ENCODE peak calls at places on chromosomes 6 and 20, in nine cellular contexts. One of them, this sample, is unnamed.
A peak's percentile ranks its signal among the peaks of the same experiment; 100 is the strongest.

GRCh38 chr20:23086931-23087411 is 847 bp upstream of the CD93 start:
- DNase-seq in NCI-H1092: no peak
- DNase-seq in adipocyte: no peak
- DNase-seq in HTR-8/SVneo: no peak
- DNase-seq in activated gamma-delta T cell: no peak
- DNase-seq in T-helper 2 cell: no peak
- DNase-seq in stimulated activated CD8-positive, alpha-beta memory T cell treated with anti-CD3 and anti-CD28 coated beads, Interleukin-4, amount 100 ng/mL, for 24 hours: no peak
- DNase-seq in activated T-cell treated with anti-CD3 and anti-CD28 coated beads for 1 hour: no peak
- DNase-seq in astrocyte: no peak
- DNase-seq in this sample: no peak

GRCh38 chr6:118468682-118469465 is 79.2 kb upstream of the PLN start:
- DNase-seq in NCI-H1092: peak; percentile 81
- DNase-seq in adipocyte: no peak
- DNase-seq in HTR-8/SVneo: no peak
- DNase-seq in activated gamma-delta T cell: no peak
- DNase-seq in T-helper 2 cell: no peak
- DNase-seq in stimulated activated CD8-positive, alpha-beta memory T cell treated with anti-CD3 and anti-CD28 coated beads, Interleukin-4, amount 100 ng/mL, for 24 hours: no peak
- DNase-seq in activated T-cell treated with anti-CD3 and anti-CD28 coated beads for 1 hour: no peak
- DNase-seq in astrocyte: peak; percentile 26
- DNase-seq in this sample: peak; percentile 24

GRCh38 chr20:36483205-36483918 is 58.0 kb upstream of the MYL9 start:
- DNase-seq in NCI-H1092: no peak
- DNase-seq in adipocyte: no peak
- DNase-seq in HTR-8/SVneo: no peak
- DNase-seq in activated gamma-delta T cell: no peak
- DNase-seq in T-helper 2 cell: no peak
- DNase-seq in stimulated activated CD8-positive, alpha-beta memory T cell treated with anti-CD3 and anti-CD28 coated beads, Interleukin-4, amount 100 ng/mL, for 24 hours: no peak
- DNase-seq in activated T-cell treated with anti-CD3 and anti-CD28 coated beads for 1 hour: no peak
- DNase-seq in astrocyte: no peak
- DNase-seq in this sample: no peak

GRCh38 chr6:19478992-19479391 is 358.2 kb upstream of the ID4 start:
- DNase-seq in NCI-H1092: no peak
- DNase-seq in adipocyte: peak; percentile 20
- DNase-seq in HTR-8/SVneo: peak; percentile 10
- DNase-seq in activated gamma-delta T cell: no peak
- DNase-seq in T-helper 2 cell: no peak
- DNase-seq in stimulated activated CD8-positive, alpha-beta memory T cell treated with anti-CD3 and anti-CD28 coated beads, Interleukin-4, amount 100 ng/mL, for 24 hours: no peak
- DNase-seq in activated T-cell treated with anti-CD3 and anti-CD28 coated beads for 1 hour: no peak
- DNase-seq in astrocyte: peak; percentile 73
- DNase-seq in this sample: no peak

GRCh38 chr6:18182568-18182967 is 27.3 kb downstream of the KDM1B start:
- DNase-seq in NCI-H1092: no peak
- DNase-seq in adipocyte: no peak
- DNase-seq in HTR-8/SVneo: no peak
- DNase-seq in activated gamma-delta T cell: no peak
- DNase-seq in T-helper 2 cell: no peak
- DNase-seq in stimulated activated CD8-positive, alpha-beta memory T cell treated with anti-CD3 and anti-CD28 coated beads, Interleukin-4, amount 100 ng/mL, for 24 hours: no peak
- DNase-seq in activated T-cell treated with anti-CD3 and anti-CD28 coated beads for 1 hour: no peak
- DNase-seq in astrocyte: no peak
- DNase-seq in this sample: no peak

GRCh38 chr20:38278763-38279162 is 18.2 kb upstream of the KIAA1755 start:
- DNase-seq in NCI-H1092: no peak
- DNase-seq in adipocyte: no peak
- DNase-seq in HTR-8/SVneo: no peak
- DNase-seq in activated gamma-delta T cell: no peak
- DNase-seq in T-helper 2 cell: no peak
- DNase-seq in stimulated activated CD8-positive, alpha-beta memory T cell treated with anti-CD3 and anti-CD28 coated beads, Interleukin-4, amount 100 ng/mL, for 24 hours: no peak
- DNase-seq in activated T-cell treated with anti-CD3 and anti-CD28 coated beads for 1 hour: no peak
- DNase-seq in astrocyte: no peak
- DNase-seq in this sample: no peak

GRCh38 chr6:159682265-159682664 is 10.8 kb downstream of the SOD2 start:
- DNase-seq in NCI-H1092: no peak
- DNase-seq in adipocyte: peak; percentile 50
- DNase-seq in HTR-8/SVneo: no peak
- DNase-seq in activated gamma-delta T cell: no peak
- DNase-seq in T-helper 2 cell: no peak
- DNase-seq in stimulated activated CD8-positive, alpha-beta memory T cell treated with anti-CD3 and anti-CD28 coated beads, Interleukin-4, amount 100 ng/mL, for 24 hours: no peak
- DNase-seq in activated T-cell treated with anti-CD3 and anti-CD28 coated beads for 1 hour: no peak
- DNase-seq in astrocyte: no peak
- DNase-seq in this sample: no peak

GRCh38 chr6:160259585-160259984 is 964 bp upstream of the SLC22A2 start:
- DNase-seq in NCI-H1092: no peak
- DNase-seq in adipocyte: peak; percentile 51
- DNase-seq in HTR-8/SVneo: no peak
- DNase-seq in activated gamma-delta T cell: no peak
- DNase-seq in T-helper 2 cell: no peak
- DNase-seq in stimulated activated CD8-positive, alpha-beta memory T cell treated with anti-CD3 and anti-CD28 coated beads, Interleukin-4, amount 100 ng/mL, for 24 hours: no peak
- DNase-seq in activated T-cell treated with anti-CD3 and anti-CD28 coated beads for 1 hour: no peak
- DNase-seq in astrocyte: no peak
- DNase-seq in this sample: no peak

GRCh38 chr20:35601021-35601973 is 14.3 kb upstream of the SPAG4 start:
- DNase-seq in NCI-H1092: peak; percentile 52
- DNase-seq in adipocyte: peak; percentile 82
- DNase-seq in HTR-8/SVneo: no peak
- DNase-seq in activated gamma-delta T cell: peak; percentile 65
- DNase-seq in T-helper 2 cell: peak; percentile 63
- DNase-seq in stimulated activated CD8-positive, alpha-beta memory T cell treated with anti-CD3 and anti-CD28 coated beads, Interleukin-4, amount 100 ng/mL, for 24 hours: peak; percentile 62
- DNase-seq in activated T-cell treated with anti-CD3 and anti-CD28 coated beads for 1 hour: peak; percentile 72
- DNase-seq in astrocyte: peak; percentile 57
- DNase-seq in this sample: no peak

GRCh38 chr20:44856442-44856841 is 29.1 kb upstream of the YWHAB start:
- DNase-seq in NCI-H1092: no peak
- DNase-seq in adipocyte: no peak
- DNase-seq in HTR-8/SVneo: no peak
- DNase-seq in activated gamma-delta T cell: no peak
- DNase-seq in T-helper 2 cell: no peak
- DNase-seq in stimulated activated CD8-positive, alpha-beta memory T cell treated with anti-CD3 and anti-CD28 coated beads, Interleukin-4, amount 100 ng/mL, for 24 hours: no peak
- DNase-seq in activated T-cell treated with anti-CD3 and anti-CD28 coated beads for 1 hour: no peak
- DNase-seq in astrocyte: no peak
- DNase-seq in this sample: no peak

GRCh38 chr20:4059631-4060030 is 44.3 kb upstream of the RNF24 start:
- DNase-seq in NCI-H1092: no peak
- DNase-seq in adipocyte: no peak
- DNase-seq in HTR-8/SVneo: no peak
- DNase-seq in activated gamma-delta T cell: no peak
- DNase-seq in T-helper 2 cell: no peak
- DNase-seq in stimulated activated CD8-positive, alpha-beta memory T cell treated with anti-CD3 and anti-CD28 coated beads, Interleukin-4, amount 100 ng/mL, for 24 hours: no peak
- DNase-seq in activated T-cell treated with anti-CD3 and anti-CD28 coated beads for 1 hour: no peak
- DNase-seq in astrocyte: no peak
- DNase-seq in this sample: no peak

GRCh38 chr20:54194724-54195438 is 13.0 kb upstream of the PFDN4 start:
- DNase-seq in NCI-H1092: no peak
- DNase-seq in adipocyte: no peak
- DNase-seq in HTR-8/SVneo: no peak
- DNase-seq in activated gamma-delta T cell: no peak
- DNase-seq in T-helper 2 cell: no peak
- DNase-seq in stimulated activated CD8-positive, alpha-beta memory T cell treated with anti-CD3 and anti-CD28 coated beads, Interleukin-4, amount 100 ng/mL, for 24 hours: no peak
- DNase-seq in activated T-cell treated with anti-CD3 and anti-CD28 coated beads for 1 hour: no peak
- DNase-seq in astrocyte: peak; percentile 18
- DNase-seq in this sample: no peak

GRCh38 chr6:81241717-81242116 is 510.8 kb downstream of the TENT5A start:
- DNase-seq in NCI-H1092: no peak
- DNase-seq in adipocyte: peak; percentile 69
- DNase-seq in HTR-8/SVneo: peak; percentile 10
- DNase-seq in activated gamma-delta T cell: no peak
- DNase-seq in T-helper 2 cell: no peak
- DNase-seq in stimulated activated CD8-positive, alpha-beta memory T cell treated with anti-CD3 and anti-CD28 coated beads, Interleukin-4, amount 100 ng/mL, for 24 hours: no peak
- DNase-seq in activated T-cell treated with anti-CD3 and anti-CD28 coated beads for 1 hour: no peak
- DNase-seq in astrocyte: peak; percentile 51
- DNase-seq in this sample: no peak

GRCh38 chr6:85516168-85516567 is 66.3 kb downstream of the NT5E start:
- DNase-seq in NCI-H1092: no peak
- DNase-seq in adipocyte: peak; percentile 10
- DNase-seq in HTR-8/SVneo: peak; percentile 23
- DNase-seq in activated gamma-delta T cell: no peak
- DNase-seq in T-helper 2 cell: no peak
- DNase-seq in stimulated activated CD8-positive, alpha-beta memory T cell treated with anti-CD3 and anti-CD28 coated beads, Interleukin-4, amount 100 ng/mL, for 24 hours: no peak
- DNase-seq in activated T-cell treated with anti-CD3 and anti-CD28 coated beads for 1 hour: no peak
- DNase-seq in astrocyte: peak; percentile 3
- DNase-seq in this sample: no peak

GRCh38 chr6:76043690-76044089 is 28.8 kb downstream of the IMPG1 start:
- DNase-seq in NCI-H1092: no peak
- DNase-seq in adipocyte: no peak
- DNase-seq in HTR-8/SVneo: no peak
- DNase-seq in activated gamma-delta T cell: no peak
- DNase-seq in T-helper 2 cell: no peak
- DNase-seq in stimulated activated CD8-positive, alpha-beta memory T cell treated with anti-CD3 and anti-CD28 coated beads, Interleukin-4, amount 100 ng/mL, for 24 hours: no peak
- DNase-seq in activated T-cell treated with anti-CD3 and anti-CD28 coated beads for 1 hour: no peak
- DNase-seq in astrocyte: no peak
- DNase-seq in this sample: no peak

GRCh38 chr6:94130458-94130857 is 711.1 kb upstream of the EPHA7 start:
- DNase-seq in NCI-H1092: no peak
- DNase-seq in adipocyte: no peak
- DNase-seq in HTR-8/SVneo: no peak
- DNase-seq in activated gamma-delta T cell: no peak
- DNase-seq in T-helper 2 cell: no peak
- DNase-seq in stimulated activated CD8-positive, alpha-beta memory T cell treated with anti-CD3 and anti-CD28 coated beads, Interleukin-4, amount 100 ng/mL, for 24 hours: no peak
- DNase-seq in activated T-cell treated with anti-CD3 and anti-CD28 coated beads for 1 hour: no peak
- DNase-seq in astrocyte: no peak
- DNase-seq in this sample: no peak